ENCODE peak calls at places on chromosome 15, in four cellular contexts. One of them, this sample, is unnamed.

GRCh38 chr15:75989045-75989444 is 23.2 kb downstream of the NRG4 start:
- DNase-seq in CD4-positive, alpha-beta memory T cell: no peak
- DNase-seq in activated CD8-positive, alpha-beta T cell treated with anti-CD3 and anti-CD28 coated beads for 36 hours: no peak
- DNase-seq in activated naive CD8-positive, alpha-beta T cell treated with anti-CD3 and anti-CD28 coated beads, Interleukin-2, amount 50 U/mL, for 24 hours: no peak
- DNase-seq in this sample: peak

GRCh38 chr15:93830221-93830765 is 401.1 kb upstream of the MCTP2 start:
- DNase-seq in activated CD8-positive, alpha-beta T cell treated with anti-CD3 and anti-CD28 coated beads for 36 hours: no peak
- DNase-seq in CD4-positive, alpha-beta memory T cell: no peak
- DNase-seq in activated naive CD8-positive, alpha-beta T cell treated with anti-CD3 and anti-CD28 coated beads, Interleukin-2, amount 50 U/mL, for 24 hours: no peak
- DNase-seq in this sample: no peak

GRCh38 chr15:60551781-60552161 is 72.8 kb upstream of the ICE2 start:
- DNase-seq in CD4-positive, alpha-beta memory T cell: peak
- DNase-seq in activated naive CD8-positive, alpha-beta T cell treated with anti-CD3 and anti-CD28 coated beads, Interleukin-2, amount 50 U/mL, for 24 hours: no peak
- DNase-seq in activated CD8-positive, alpha-beta T cell treated with anti-CD3 and anti-CD28 coated beads for 36 hours: no peak
- DNase-seq in this sample: no peak

GRCh38 chr15:80403712-80404056 is 498 bp upstream of the ARNT2 start:
- DNase-seq in CD4-positive, alpha-beta memory T cell: no peak
- DNase-seq in activated naive CD8-positive, alpha-beta T cell treated with anti-CD3 and anti-CD28 coated beads, Interleukin-2, amount 50 U/mL, for 24 hours: no peak
- DNase-seq in activated CD8-positive, alpha-beta T cell treated with anti-CD3 and anti-CD28 coated beads for 36 hours: no peak
- DNase-seq in this sample: no peak

GRCh38 chr15:47466357-47466756 is 250.9 kb upstream of the SEMA6D start:
- DNase-seq in activated naive CD8-positive, alpha-beta T cell treated with anti-CD3 and anti-CD28 coated beads, Interleukin-2, amount 50 U/mL, for 24 hours: no peak
- DNase-seq in activated CD8-positive, alpha-beta T cell treated with anti-CD3 and anti-CD28 coated beads for 36 hours: no peak
- DNase-seq in CD4-positive, alpha-beta memory T cell: no peak
- DNase-seq in this sample: no peak

GRCh38 chr15:39786444-39787056 is 3.9 kb upstream of the FSIP1 start:
- DNase-seq in activated naive CD8-positive, alpha-beta T cell treated with anti-CD3 and anti-CD28 coated beads, Interleukin-2, amount 50 U/mL, for 24 hours: no peak
- DNase-seq in CD4-positive, alpha-beta memory T cell: no peak
- DNase-seq in activated CD8-positive, alpha-beta T cell treated with anti-CD3 and anti-CD28 coated beads for 36 hours: peak
- DNase-seq in this sample: no peak

GRCh38 chr15:64877435-64877834 is 34.3 kb upstream of the ANKDD1A start:
- DNase-seq in activated naive CD8-positive, alpha-beta T cell treated with anti-CD3 and anti-CD28 coated beads, Interleukin-2, amount 50 U/mL, for 24 hours: no peak
- DNase-seq in activated CD8-positive, alpha-beta T cell treated with anti-CD3 and anti-CD28 coated beads for 36 hours: no peak
- DNase-seq in CD4-positive, alpha-beta memory T cell: no peak
- DNase-seq in this sample: no peak

GRCh38 chr15:31365032-31365654 is 38.5 kb downstream of the KLF13 start:
- DNase-seq in activated CD8-positive, alpha-beta T cell treated with anti-CD3 and anti-CD28 coated beads for 36 hours: peak
- DNase-seq in activated naive CD8-positive, alpha-beta T cell treated with anti-CD3 and anti-CD28 coated beads, Interleukin-2, amount 50 U/mL, for 24 hours: no peak
- DNase-seq in CD4-positive, alpha-beta memory T cell: no peak
- DNase-seq in this sample: no peak

GRCh38 chr15:82133251-82133650 is 87.4 kb upstream of the MEX3B start:
- DNase-seq in CD4-positive, alpha-beta memory T cell: no peak
- DNase-seq in activated CD8-positive, alpha-beta T cell treated with anti-CD3 and anti-CD28 coated beads for 36 hours: no peak
- DNase-seq in activated naive CD8-positive, alpha-beta T cell treated with anti-CD3 and anti-CD28 coated beads, Interleukin-2, amount 50 U/mL, for 24 hours: no peak
- DNase-seq in this sample: no peak

GRCh38 chr15:81666828-81667227 is 292.8 kb upstream of the TMC3 start:
- DNase-seq in activated naive CD8-positive, alpha-beta T cell treated with anti-CD3 and anti-CD28 coated beads, Interleukin-2, amount 50 U/mL, for 24 hours: no peak
- DNase-seq in activated CD8-positive, alpha-beta T cell treated with anti-CD3 and anti-CD28 coated beads for 36 hours: no peak
- DNase-seq in CD4-positive, alpha-beta memory T cell: no peak
- DNase-seq in this sample: no peak

GRCh38 chr15:73691398-73691797 is 7.2 kb downstream of the CD276 start:
- DNase-seq in CD4-positive, alpha-beta memory T cell: no peak
- DNase-seq in activated CD8-positive, alpha-beta T cell treated with anti-CD3 and anti-CD28 coated beads for 36 hours: no peak
- DNase-seq in activated naive CD8-positive, alpha-beta T cell treated with anti-CD3 and anti-CD28 coated beads, Interleukin-2, amount 50 U/mL, for 24 hours: no peak
- DNase-seq in this sample: no peak